ENCODE peak calls at places on chromosomes 6 and 20, in ten cellular contexts. C, I, R, D, L, K, T, F, B and M are unnamed samples.

GRCh38 chr20:59690101-59690500 is 85.8 kb downstream of the PHACTR3 start:
- DNase-seq in C (no peak), I (no peak), R (no peak), D (no peak), L (no peak), K (no peak), T (no peak), F (no peak), B (no peak), M (no peak)

GRCh38 chr6:36149436-36149835 is 19.1 kb downstream of the MAPK13 start:
- DNase-seq in C (no peak), I (no peak), R (no peak), D (peak; percentile 21), L (no peak), K (no peak), T (no peak), F (no peak), B (no peak), M (no peak)

GRCh38 chr6:87407531-87407895 is 259 bp upstream of the CFAP206 start:
- DNase-seq in C (no peak), I (peak; percentile 51), R (no peak), D (peak; percentile 40), L (peak; percentile 39), K (no peak), T (peak; percentile 39), F (no peak), B (no peak), M (no peak)

GRCh38 chr6:136921936-136922679 is at the start of gene SLC35D3:
- DNase-seq in C (no peak), I (no peak), R (no peak), D (no peak), L (no peak), K (peak; percentile 21), T (no peak), F (peak; percentile 60), B (peak; percentile 60), M (peak; percentile 53)

GRCh38 chr6:87473419-87473903 is 687 bp downstream of the SLC35A1 start:
- DNase-seq in C (peak; percentile 25), I (peak; percentile 66), R (peak; percentile 68), D (peak; percentile 71), L (peak; percentile 52), K (peak; percentile 71), T (peak; percentile 55), F (peak; percentile 72), B (peak; percentile 61), M (peak; percentile 38)

GRCh38 chr20:25399038-25399430 is 8.4 kb upstream of the ABHD12 start:
- DNase-seq in C (no peak), I (peak; percentile 80), R (peak; percentile 56), D (peak; percentile 72), L (peak; percentile 31), K (peak; percentile 62), T (peak; percentile 72), F (peak; percentile 75), B (peak; percentile 30), M (no peak)

GRCh38 chr6:41939091-41939847 is 2.3 kb downstream of the CCND3 start:
- DNase-seq in C (no peak), I (no peak), R (no peak), D (no peak), L (peak; percentile 66), K (peak; percentile 61), T (no peak), F (peak; percentile 99), B (no peak), M (peak; percentile 46)

GRCh38 chr6:89970072-89970471 is 75.8 kb downstream of the GJA10 start:
- DNase-seq in C (no peak), I (no peak), R (no peak), D (no peak), L (no peak), K (no peak), T (no peak), F (no peak), B (no peak), M (no peak)

GRCh38 chr20:46267108-46267820 is 41.0 kb downstream of the CDH22 start:
- DNase-seq in C (no peak), I (no peak), R (no peak), D (no peak), L (no peak), K (no peak), T (no peak), F (no peak), B (no peak), M (no peak)

GRCh38 chr20:3068075-3068474 is 3.3 kb upstream of the OXT start:
- DNase-seq in C (no peak), I (no peak), R (no peak), D (no peak), L (no peak), K (no peak), T (no peak), F (no peak), B (no peak), M (no peak)

GRCh38 chr6:134092449-134092848 is 40.0 kb upstream of the SLC2A12 start:
- DNase-seq in C (no peak), I (no peak), R (no peak), D (no peak), L (no peak), K (no peak), T (no peak), F (no peak), B (no peak), M (no peak)

GRCh38 chr6:20415304-20416062 is 13.8 kb downstream of the E2F3 start:
- DNase-seq in C (no peak), I (no peak), R (no peak), D (no peak), L (no peak), K (no peak), T (no peak), F (no peak), B (no peak), M (no peak)

GRCh38 chr6:130853555-130854183 is 26.5 kb downstream of the SMLR1 start:
- DNase-seq in C (no peak), I (peak; percentile 56), R (no peak), D (peak; percentile 14), L (no peak), K (no peak), T (no peak), F (no peak), B (no peak), M (no peak)

GRCh38 chr20:58447733-58448391 is 58.8 kb downstream of the VAPB start:
- DNase-seq in C (no peak), I (peak; percentile 56), R (peak; percentile 53), D (peak; percentile 51), L (peak; percentile 46), K (peak; percentile 71), T (peak; percentile 25), F (peak; percentile 57), B (peak; percentile 78), M (peak; percentile 89)
- TF ChIP-seq CTCF in C (peak; percentile 36), I (peak; percentile 86), R (peak; percentile 53), D (peak; percentile 74), L (peak; percentile 23), K (peak; percentile 70), T (peak; percentile 33), F (peak; percentile 42), B (peak; percentile 88), M (peak; percentile 97)

DNA sequence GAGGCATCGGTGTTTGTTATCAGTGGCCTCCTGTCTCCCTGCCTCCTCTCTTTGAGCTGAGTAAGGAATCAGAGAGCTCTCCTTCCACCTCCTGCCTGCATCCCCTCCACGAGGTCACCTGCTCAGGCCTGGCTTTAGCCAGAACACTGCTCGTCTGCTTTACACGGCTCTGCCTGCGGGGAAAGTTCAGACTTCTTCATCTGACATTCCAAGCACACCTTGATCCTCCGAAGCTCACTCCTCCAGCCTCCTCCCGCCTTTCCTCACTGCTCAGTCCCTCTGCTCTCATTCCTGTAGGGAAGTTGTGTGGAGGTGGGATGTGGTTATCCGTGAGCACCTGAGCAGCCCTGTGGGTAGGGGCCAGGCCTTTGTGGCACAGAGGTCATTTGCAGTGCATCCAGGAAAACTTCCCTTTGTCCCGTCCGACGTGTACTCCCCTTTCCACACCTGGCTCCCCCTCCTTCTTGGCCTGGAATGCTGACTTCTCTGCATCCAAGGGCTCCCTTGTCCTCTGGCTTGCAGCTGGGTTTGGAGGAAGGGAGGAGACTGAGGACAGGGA is 12.8 kb upstream of the CCDC167 start:
- DNase-seq in C (no peak), I (no peak), R (no peak), D (no peak), L (no peak), K (no peak), T (no peak), F (no peak), B (no peak), M (peak; percentile 91)
- H3K4me3 ChIP-seq in C (no peak overlapping the region), I (no peak overlapping the region), R (no peak overlapping the region), D (no peak overlapping the region), L (no peak overlapping the region), K (no peak overlapping the region), T (no peak overlapping the region), F (no peak overlapping the region), B (no peak overlapping the region), M (no peak overlapping the region)

DNA sequence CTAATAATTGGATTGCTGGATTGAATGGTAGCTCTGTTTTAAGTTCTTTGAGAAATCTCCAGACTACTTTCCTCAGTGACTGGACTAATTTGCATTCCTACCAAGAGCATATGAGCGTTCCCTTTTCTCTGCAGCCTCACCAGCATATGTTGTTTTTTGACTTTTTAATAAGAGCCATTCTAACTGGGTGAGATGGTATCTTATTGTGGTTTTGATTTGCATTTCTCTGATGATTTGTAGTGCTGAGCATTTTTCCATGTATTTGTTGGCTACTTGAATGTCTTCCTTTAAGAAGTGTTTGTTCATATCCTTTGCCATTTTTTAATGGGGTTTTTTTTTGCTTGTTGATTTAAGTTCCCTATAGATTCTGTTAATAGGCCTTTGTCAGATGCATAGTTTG is 94.7 kb upstream of the AHI1 start:
- DNase-seq in C (no peak), I (no peak), R (no peak), D (no peak), L (no peak), K (no peak), T (no peak), F (no peak), B (no peak), M (no peak)
- TF ChIP-seq CTCF in C (no peak), I (no peak), R (no peak), D (no peak), L (no peak), K (no peak), T (no peak), F (no peak), B (no peak), M (no peak)

GRCh38 chr20:57682184-57683038 is 27.4 kb downstream of the PMEPA1 start:
- DNase-seq in C (no peak), I (no peak), R (no peak), D (no peak), L (no peak), K (no peak), T (no peak), F (no peak), B (peak; percentile 37), M (no peak)

GRCh38 chr20:57679113-57679512 is 30.7 kb downstream of the PMEPA1 start:
- DNase-seq in C (no peak), I (no peak), R (no peak), D (no peak), L (no peak), K (no peak), T (no peak), F (no peak), B (no peak), M (no peak)

GRCh38 chr20:57680934-57681914 is 28.6 kb downstream of the PMEPA1 start:
- DNase-seq in C (no peak), I (no peak), R (no peak), D (no peak), L (no peak), K (no peak), T (no peak), F (no peak), B (no peak), M (no peak)

GRCh38 chr20:57678340-57678739 is 31.5 kb downstream of the PMEPA1 start:
- DNase-seq in C (no peak), I (no peak), R (no peak), D (no peak), L (no peak), K (no peak), T (no peak), F (no peak), B (peak; percentile 71), M (no peak)

GRCh38 chr20:57680131-57680716 is 29.6 kb downstream of the PMEPA1 start:
- DNase-seq in C (no peak), I (no peak), R (no peak), D (no peak), L (no peak), K (no peak), T (no peak), F (peak; percentile 51), B (peak; percentile 39), M (no peak)
- H3K4me3 ChIP-seq in C (no peak overlapping the region), I (no peak overlapping the region), R (no peak overlapping the region), D (no peak overlapping the region), L (no peak overlapping the region), K (no peak overlapping the region), T (no peak overlapping the region), F (no peak overlapping the region), B (no peak overlapping the region), M (no peak overlapping the region)